ENCODE peak calls at places on chromosomes 1 and 21, in ten cellular contexts. Z is CD8-positive, alpha-beta T cell; O is spleen; V is epithelial cell of esophagus; N is brain microvascular endothelial cell; D is cardiac fibroblast; K is uterus; H is AG09309; M is A549; L is progenitor cell of endocrine pancreas. R is an unnamed sample.

GRCh38 chr1:10432910-10433785 is 2.9 kb downstream of the CENPS start:
- DNase-seq in Z (no peak), O (no peak), V (no peak), N (no peak), D (no peak), K (no peak), H (no peak), M (no peak), L (no peak), R (no peak)

GRCh38 chr1:63411081-63411480 is 43.7 kb downstream of the ALG6 start:
- DNase-seq in Z (no peak), O (no peak), V (no peak), N (no peak), D (no peak), K (no peak), H (no peak), M (no peak), L (no peak), R (no peak)

GRCh38 chr21:32955307-32955937 is 70.3 kb upstream of the OLIG2 start:
- DNase-seq in Z (no peak), O (no peak), V (no peak), N (no peak), D (no peak), K (no peak), H (no peak), M (no peak), L (no peak), R (no peak)

GRCh38 chr1:30706528-30706927 is 16.9 kb downstream of the MATN1 start:
- DNase-seq in Z (no peak), O (no peak), V (peak), N (peak), D (peak), K (no peak), H (no peak), M (no peak), L (no peak), R (no peak)

GRCh38 chr1:22121421-22121911 is 21.4 kb downstream of the WNT4 start:
- DNase-seq in Z (no peak), O (peak), V (no peak), N (peak), D (no peak), K (peak), H (no peak), M (no peak), L (no peak), R (no peak)

GRCh38 chr21:28229811-28230210 is 762.9 kb downstream of the LTN1 start:
- DNase-seq in Z (no peak), O (no peak), V (peak), N (no peak), D (peak), K (no peak), H (peak), M (peak), L (no peak), R (no peak)

GRCh38 chr21:32233055-32233546 is 45.7 kb downstream of the MIS18A start:
- DNase-seq in Z (no peak), O (no peak), V (no peak), N (no peak), D (no peak), K (no peak), H (no peak), M (no peak), L (no peak), R (no peak)

GRCh38 chr1:52590275-52590674 is 11.9 kb upstream of the GPX7 start:
- DNase-seq in Z (no peak), O (no peak), V (no peak), N (no peak), D (no peak), K (no peak), H (no peak), M (no peak), L (no peak), R (no peak)

GRCh38 chr1:182702826-182703524 is 18.6 kb upstream of the RGS8 start:
- DNase-seq in Z (no peak), O (no peak), V (no peak), N (no peak), D (no peak), K (no peak), H (no peak), M (no peak), L (no peak), R (no peak)

GRCh38 chr1:202229376-202229775 is 35.8 kb downstream of the LGR6 start:
- DNase-seq in Z (no peak), O (no peak), V (peak), N (no peak), D (no peak), K (no peak), H (no peak), M (no peak), L (no peak), R (no peak)

GRCh38 chr1:53526451-53527101 is 67.4 kb downstream of the DMRTB1 start:
- DNase-seq in Z (no peak), O (no peak), V (no peak), N (peak), D (peak), K (peak), H (peak), M (no peak), L (peak), R (no peak)

GRCh38 chr1:154178856-154179811 is 12.8 kb downstream of the TPM3 start:
- DNase-seq in Z (no peak), O (no peak), V (no peak), N (no peak), D (peak), K (no peak), H (no peak), M (no peak), L (no peak), R (no peak)

GRCh38 chr1:183470961-183471747 is 1.1 kb upstream of the SMG7 start:
- DNase-seq in Z (peak), O (peak), V (peak), N (peak), D (peak), K (peak), H (peak), M (peak), L (peak), R (peak)

GRCh38 chr1:117499071-117499470 is 106.8 kb upstream of the TENT5C start:
- DNase-seq in Z (no peak), O (no peak), V (no peak), N (no peak), D (peak), K (no peak), H (no peak), M (no peak), L (no peak), R (no peak)

GRCh38 chr21:34885636-34886553 is 163.2 kb downstream of the RUNX1 start:
- DNase-seq in Z (no peak), O (no peak), V (peak), N (no peak), D (no peak), K (no peak), H (no peak), M (no peak), L (no peak), R (no peak)

GRCh38 chr1:191643060-191643459 is 515.2 kb upstream of the RGS18 start:
- DNase-seq in Z (no peak), O (no peak), V (no peak), N (no peak), D (no peak), K (no peak), H (no peak), M (no peak), L (no peak), R (no peak)

GRCh38 chr21:36917487-36918158 is 48.8 kb downstream of the HLCS start:
- DNase-seq in Z (no peak), O (no peak), V (peak), N (peak), D (peak), K (no peak), H (no peak), M (peak), L (no peak), R (no peak)

GRCh38 chr1:26541816-26542711 is 12.5 kb downstream of the RPS6KA1 start:
- DNase-seq in Z (peak), O (peak), V (peak), N (no peak), D (peak), K (peak), H (peak), M (no peak), L (no peak), R (peak)

GRCh38 chr1:30407862-30408580 is 315.4 kb downstream of the MATN1 start:
- DNase-seq in Z (no peak), O (peak), V (no peak), N (peak), D (no peak), K (peak), H (peak), M (no peak), L (peak), R (no peak)

GRCh38 chr1:202834771-202835547 is 24.2 kb downstream of the PCAT6 start:
- DNase-seq in Z (no peak), O (no peak), V (peak), N (no peak), D (no peak), K (no peak), H (no peak), M (no peak), L (no peak), R (no peak)

GRCh38 chr1:101357444-101357986 is 120.7 kb downstream of the S1PR1 start:
- DNase-seq in Z (peak), O (no peak), V (peak), N (peak), D (peak), K (peak), H (peak), M (peak), L (peak), R (peak)

GRCh38 chr1:209884665-209885117 is 53.3 kb upstream of the SYT14 start:
- DNase-seq in Z (peak), O (no peak), V (peak), N (peak), D (peak), K (peak), H (peak), M (peak), L (no peak), R (peak)

GRCh38 chr21:15651172-15651571 is 78.6 kb upstream of the USP25 start:
- DNase-seq in Z (no peak), O (no peak), V (no peak), N (no peak), D (peak), K (no peak), H (no peak), M (no peak), L (no peak), R (no peak)

GRCh38 chr1:208350815-208351214 is 106.6 kb upstream of the PLXNA2 start:
- DNase-seq in Z (no peak), O (no peak), V (no peak), N (no peak), D (no peak), K (no peak), H (no peak), M (no peak), L (no peak), R (no peak)

GRCh38 chr1:117067528-117068370 is 7.6 kb downstream of the TTF2 start:
- DNase-seq in Z (peak), O (no peak), V (peak), N (peak), D (peak), K (peak), H (no peak), M (peak), L (peak), R (peak)

GRCh38 chr1:219991511-219991810 is 54.8 kb downstream of the EPRS1 start:
- DNase-seq in Z (no peak), O (no peak), V (no peak), N (no peak), D (no peak), K (no peak), H (no peak), M (no peak), L (no peak), R (no peak)

GRCh38 chr1:169329383-169329782 is 38.2 kb downstream of the NME7 start:
- DNase-seq in Z (no peak), O (no peak), V (no peak), N (no peak), D (no peak), K (no peak), H (no peak), M (no peak), L (no peak), R (no peak)

GRCh38 chr1:69568435-69569280 is 936 bp downstream of the LRRC7 start:
- DNase-seq in Z (no peak), O (no peak), V (peak), N (no peak), D (no peak), K (no peak), H (no peak), M (no peak), L (no peak), R (peak)

DNA sequence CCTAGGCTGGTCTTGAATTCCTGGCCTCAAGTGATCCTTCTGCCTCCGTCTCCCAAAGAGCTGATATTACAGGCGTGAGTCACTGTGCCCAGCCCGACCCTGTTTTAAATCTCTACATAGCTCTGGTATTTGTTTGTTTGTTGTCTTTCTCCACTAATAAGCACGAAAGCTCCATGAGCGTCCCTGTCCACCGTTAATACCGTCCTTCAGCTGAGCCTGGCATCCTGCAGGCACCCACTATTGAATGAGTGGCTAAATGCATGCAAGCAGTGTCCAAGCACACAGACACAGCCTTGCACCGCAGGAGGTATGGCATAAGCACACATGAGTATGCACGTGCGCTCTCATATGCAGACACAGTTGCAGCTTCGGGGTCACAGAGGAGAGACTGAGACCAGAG is 4.5 kb upstream of the COL16A1 start:
- DNase-seq in Z (no peak), O (no peak), V (peak), N (peak), D (peak), K (no peak), H (no peak), M (no peak), L (no peak), R (no peak)
- TF ChIP-seq CTCF in Z (no peak), O (no peak), V (no peak), N (no peak), D (no peak), K (no peak), H (no peak), M (no peak), L (no peak), R (no peak)

GRCh38 chr1:44213222-44214112 is at the start of gene DMAP1:
- DNase-seq in Z (peak), O (peak), V (peak), N (peak), D (peak), K (peak), H (peak), M (peak), L (peak), R (peak)
- TF ChIP-seq CTCF in Z (no peak), O (no peak), V (peak), N (peak), D (no peak), K (peak), H (peak), M (no peak), L (no peak), R (no peak)

GRCh38 chr1:17757426-17757825 is 2.3 kb downstream of the ACTL8 start:
- DNase-seq in Z (no peak), O (no peak), V (no peak), N (no peak), D (no peak), K (no peak), H (no peak), M (no peak), L (no peak), R (no peak)

GRCh38 chr1:17752356-17752755 is 2.8 kb upstream of the ACTL8 start:
- DNase-seq in Z (no peak), O (no peak), V (no peak), N (no peak), D (no peak), K (no peak), H (no peak), M (no peak), L (no peak), R (no peak)

GRCh38 chr1:17759114-17759513 is 4.0 kb downstream of the ACTL8 start:
- DNase-seq in Z (no peak), O (peak), V (no peak), N (no peak), D (peak), K (no peak), H (no peak), M (peak), L (no peak), R (no peak)

DNA sequence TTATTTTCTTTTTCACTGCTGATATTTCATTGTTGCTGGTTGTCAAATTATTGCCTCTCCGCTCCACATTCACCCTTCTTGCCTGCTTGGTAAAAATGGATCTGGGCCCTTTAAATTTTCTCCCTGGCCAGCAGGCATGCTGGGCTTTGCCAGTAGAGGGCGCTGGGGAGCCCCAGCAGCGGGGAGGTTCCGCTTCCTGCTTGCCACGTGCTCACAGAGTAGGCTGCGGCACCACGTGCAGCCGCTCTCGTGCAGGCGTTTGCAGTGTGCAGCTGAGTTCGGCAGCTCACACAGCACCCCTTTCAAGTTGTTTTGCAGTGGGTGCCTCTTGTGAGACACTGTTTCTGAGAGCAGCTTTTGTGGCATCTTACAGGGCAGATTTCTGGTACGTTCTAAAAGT is at the start of gene ACTL8:
- DNase-seq in Z (no peak), O (peak), V (no peak), N (no peak), D (no peak), K (no peak), H (no peak), M (peak), L (no peak), R (no peak)
- TF ChIP-seq CTCF in Z (no peak), O (no peak), V (no peak), N (peak), D (peak), K (no peak), H (no peak), M (no peak), L (peak), R (no peak)

GRCh38 chr1:187999973-188000372 is 1171.2 kb downstream of the PLA2G4A start:
- DNase-seq in Z (no peak), O (no peak), V (no peak), N (no peak), D (no peak), K (no peak), H (no peak), M (no peak), L (no peak), R (no peak)
- TF ChIP-seq CTCF in Z (no peak), O (no peak), V (peak), N (peak), D (no peak), K (no peak), H (no peak), M (no peak), L (no peak), R (no peak)

DNA sequence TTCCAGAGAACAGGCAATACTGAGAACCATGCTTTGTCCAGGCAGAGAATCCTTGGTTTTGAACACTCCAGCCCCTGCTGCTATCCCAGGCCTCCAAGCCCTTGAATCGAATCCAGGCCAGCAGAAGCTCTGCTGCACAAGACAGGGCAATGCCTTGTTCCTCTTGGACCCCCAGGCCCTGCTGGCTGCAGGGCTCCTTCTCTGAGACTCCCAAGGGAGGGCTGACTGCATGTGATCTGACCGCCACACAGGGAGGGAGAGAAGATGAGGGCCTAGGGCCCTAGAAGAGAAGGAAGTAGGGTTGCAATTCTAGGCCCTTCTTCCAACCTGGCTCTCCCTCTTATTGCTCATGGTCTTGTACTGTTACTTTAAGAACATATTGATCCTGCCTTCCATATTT is 160.6 kb upstream of the EDN2 start:
- DNase-seq in Z (no peak), O (no peak), V (no peak), N (no peak), D (no peak), K (no peak), H (no peak), M (no peak), L (no peak), R (no peak)
- TF ChIP-seq CTCF in Z (no peak), O (no peak), V (no peak), N (no peak), D (no peak), K (no peak), H (no peak), M (no peak), L (no peak), R (no peak)

GRCh38 chr1:59057211-59057694 is 239.6 kb upstream of the FGGY start:
- DNase-seq in Z (no peak), O (no peak), V (peak), N (peak), D (peak), K (peak), H (peak), M (peak), L (no peak), R (no peak)
- TF ChIP-seq CTCF in Z (no peak), O (no peak), V (peak), N (peak), D (no peak), K (no peak), H (no peak), M (no peak), L (no peak), R (no peak)

GRCh38 chr1:28792644-28793121 is 19.3 kb upstream of the OPRD1 start:
- DNase-seq in Z (no peak), O (no peak), V (no peak), N (no peak), D (no peak), K (no peak), H (no peak), M (no peak), L (no peak), R (no peak)
- TF ChIP-seq CTCF in Z (no peak), O (no peak), V (peak), N (peak), D (peak), K (no peak), H (peak), M (no peak), L (peak), R (no peak)

GRCh38 chr1:115980998-115981993 is 5.0 kb downstream of the SLC22A15 start:
- DNase-seq in Z (no peak), O (no peak), V (peak), N (no peak), D (peak), K (no peak), H (peak), M (peak), L (no peak), R (peak)
- TF ChIP-seq CTCF in Z (peak), O (peak), V (peak), N (peak), D (peak), K (no peak), H (peak), M (peak), L (peak), R (peak)

R was measured in GM10248.